ENCODE peak calls at places on chromosomes 2 and 18, in nine cellular contexts. One of them, this sample, is unnamed.

GRCh38 chr2:216408426-216409315 is 3.6 kb upstream of the SMARCAL1 start:
- DNase-seq in NCI-H510A treated with DMSO at 0.1 percent for 48 hours: no peak
- DNase-seq in ureter: no peak
- DNase-seq in CD8-positive, alpha-beta memory T cell: no peak
- DNase-seq in SJSA1: no peak
- DNase-seq in activated CD4-positive, alpha-beta memory T cell treated with anti-CD3 and anti-CD28 coated beads, Interleukin-2, amount 10 ng/mL, durations not matched to agents 7 days and 5 days: no peak
- DNase-seq in BE2C: no peak
- DNase-seq in frontal cortex: no peak
- DNase-seq in mucosa of descending colon: no peak
- DNase-seq in this sample: no peak

GRCh38 chr2:59726226-59726800 is 827.1 kb downstream of the BCL11A start:
- DNase-seq in NCI-H510A treated with DMSO at 0.1 percent for 48 hours: no peak
- DNase-seq in ureter: no peak
- DNase-seq in CD8-positive, alpha-beta memory T cell: no peak
- DNase-seq in SJSA1: no peak
- DNase-seq in activated CD4-positive, alpha-beta memory T cell treated with anti-CD3 and anti-CD28 coated beads, Interleukin-2, amount 10 ng/mL, durations not matched to agents 7 days and 5 days: no peak
- DNase-seq in BE2C: no peak
- DNase-seq in frontal cortex: no peak
- DNase-seq in mucosa of descending colon: no peak
- DNase-seq in this sample: no peak

GRCh38 chr2:98928242-98928641 is 7.8 kb downstream of the CRACDL start:
- DNase-seq in NCI-H510A treated with DMSO at 0.1 percent for 48 hours: no peak
- DNase-seq in ureter: no peak
- DNase-seq in CD8-positive, alpha-beta memory T cell: no peak
- DNase-seq in SJSA1: no peak
- DNase-seq in activated CD4-positive, alpha-beta memory T cell treated with anti-CD3 and anti-CD28 coated beads, Interleukin-2, amount 10 ng/mL, durations not matched to agents 7 days and 5 days: no peak
- DNase-seq in BE2C: no peak
- DNase-seq in frontal cortex: no peak
- DNase-seq in mucosa of descending colon: no peak
- DNase-seq in this sample: no peak

GRCh38 chr2:61018319-61018750 is 280 bp upstream of the PUS10 start:
- DNase-seq in NCI-H510A treated with DMSO at 0.1 percent for 48 hours: no peak
- DNase-seq in ureter: no peak
- DNase-seq in CD8-positive, alpha-beta memory T cell: no peak
- DNase-seq in SJSA1: no peak
- DNase-seq in activated CD4-positive, alpha-beta memory T cell treated with anti-CD3 and anti-CD28 coated beads, Interleukin-2, amount 10 ng/mL, durations not matched to agents 7 days and 5 days: no peak
- DNase-seq in BE2C: no peak
- DNase-seq in frontal cortex: peak; percentile 12
- DNase-seq in mucosa of descending colon: no peak
- DNase-seq in this sample: no peak

GRCh38 chr2:239152239-239152915 is 248.4 kb downstream of the HDAC4 start:
- DNase-seq in NCI-H510A treated with DMSO at 0.1 percent for 48 hours: no peak
- DNase-seq in ureter: no peak
- DNase-seq in CD8-positive, alpha-beta memory T cell: no peak
- DNase-seq in SJSA1: peak; percentile 34
- DNase-seq in activated CD4-positive, alpha-beta memory T cell treated with anti-CD3 and anti-CD28 coated beads, Interleukin-2, amount 10 ng/mL, durations not matched to agents 7 days and 5 days: no peak
- DNase-seq in BE2C: no peak
- DNase-seq in frontal cortex: no peak
- DNase-seq in mucosa of descending colon: no peak
- DNase-seq in this sample: no peak

GRCh38 chr18:70363861-70364260 is 75.0 kb downstream of the SOCS6 start:
- DNase-seq in NCI-H510A treated with DMSO at 0.1 percent for 48 hours: no peak
- DNase-seq in ureter: no peak
- DNase-seq in CD8-positive, alpha-beta memory T cell: no peak
- DNase-seq in SJSA1: no peak
- DNase-seq in activated CD4-positive, alpha-beta memory T cell treated with anti-CD3 and anti-CD28 coated beads, Interleukin-2, amount 10 ng/mL, durations not matched to agents 7 days and 5 days: no peak
- DNase-seq in BE2C: no peak
- DNase-seq in frontal cortex: no peak
- DNase-seq in mucosa of descending colon: no peak
- DNase-seq in this sample: no peak

GRCh38 chr18:50659091-50660003 is 99.5 kb downstream of the MAPK4 start:
- DNase-seq in NCI-H510A treated with DMSO at 0.1 percent for 48 hours: no peak
- DNase-seq in ureter: no peak
- DNase-seq in CD8-positive, alpha-beta memory T cell: no peak
- DNase-seq in SJSA1: no peak
- DNase-seq in activated CD4-positive, alpha-beta memory T cell treated with anti-CD3 and anti-CD28 coated beads, Interleukin-2, amount 10 ng/mL, durations not matched to agents 7 days and 5 days: no peak
- DNase-seq in BE2C: no peak
- DNase-seq in frontal cortex: no peak
- DNase-seq in mucosa of descending colon: no peak
- DNase-seq in this sample: no peak

GRCh38 chr2:132415256-132416079 is 1.1 kb upstream of the GPR39 start:
- DNase-seq in NCI-H510A treated with DMSO at 0.1 percent for 48 hours: peak; percentile 76
- DNase-seq in ureter: no peak
- DNase-seq in CD8-positive, alpha-beta memory T cell: no peak
- DNase-seq in SJSA1: no peak
- DNase-seq in activated CD4-positive, alpha-beta memory T cell treated with anti-CD3 and anti-CD28 coated beads, Interleukin-2, amount 10 ng/mL, durations not matched to agents 7 days and 5 days: no peak
- DNase-seq in BE2C: no peak
- DNase-seq in frontal cortex: no peak
- DNase-seq in mucosa of descending colon: peak; percentile 55
- DNase-seq in this sample: peak; percentile 75

GRCh38 chr2:9699139-9699823 is 68.5 kb upstream of the YWHAQ start:
- DNase-seq in NCI-H510A treated with DMSO at 0.1 percent for 48 hours: no peak
- DNase-seq in ureter: no peak
- DNase-seq in CD8-positive, alpha-beta memory T cell: no peak
- DNase-seq in SJSA1: no peak
- DNase-seq in activated CD4-positive, alpha-beta memory T cell treated with anti-CD3 and anti-CD28 coated beads, Interleukin-2, amount 10 ng/mL, durations not matched to agents 7 days and 5 days: no peak
- DNase-seq in BE2C: no peak
- DNase-seq in frontal cortex: no peak
- DNase-seq in mucosa of descending colon: no peak
- DNase-seq in this sample: no peak

GRCh38 chr2:177489719-177490301 is 97.2 kb downstream of the AGPS start:
- DNase-seq in NCI-H510A treated with DMSO at 0.1 percent for 48 hours: peak; percentile 24
- DNase-seq in ureter: no peak
- DNase-seq in CD8-positive, alpha-beta memory T cell: no peak
- DNase-seq in SJSA1: no peak
- DNase-seq in activated CD4-positive, alpha-beta memory T cell treated with anti-CD3 and anti-CD28 coated beads, Interleukin-2, amount 10 ng/mL, durations not matched to agents 7 days and 5 days: no peak
- DNase-seq in BE2C: peak; percentile 23
- DNase-seq in frontal cortex: peak; percentile 26
- DNase-seq in mucosa of descending colon: peak; percentile 31
- DNase-seq in this sample: peak; percentile 39

GRCh38 chr2:39304200-39304599 is 60.4 kb upstream of the CDKL4 start:
- DNase-seq in NCI-H510A treated with DMSO at 0.1 percent for 48 hours: no peak
- DNase-seq in ureter: no peak
- DNase-seq in CD8-positive, alpha-beta memory T cell: no peak
- DNase-seq in SJSA1: no peak
- DNase-seq in activated CD4-positive, alpha-beta memory T cell treated with anti-CD3 and anti-CD28 coated beads, Interleukin-2, amount 10 ng/mL, durations not matched to agents 7 days and 5 days: no peak
- DNase-seq in BE2C: no peak
- DNase-seq in frontal cortex: no peak
- DNase-seq in mucosa of descending colon: no peak
- DNase-seq in this sample: no peak

GRCh38 chr2:214569419-214570035 is 158.7 kb downstream of the VWC2L start:
- DNase-seq in NCI-H510A treated with DMSO at 0.1 percent for 48 hours: peak; percentile 93
- DNase-seq in ureter: no peak
- DNase-seq in CD8-positive, alpha-beta memory T cell: no peak
- DNase-seq in SJSA1: no peak
- DNase-seq in activated CD4-positive, alpha-beta memory T cell treated with anti-CD3 and anti-CD28 coated beads, Interleukin-2, amount 10 ng/mL, durations not matched to agents 7 days and 5 days: no peak
- DNase-seq in BE2C: no peak
- DNase-seq in frontal cortex: no peak
- DNase-seq in mucosa of descending colon: peak; percentile 8
- DNase-seq in this sample: no peak

GRCh38 chr2:119230219-119230618 is 6.6 kb downstream of the STEAP3 start:
- DNase-seq in NCI-H510A treated with DMSO at 0.1 percent for 48 hours: no peak
- DNase-seq in ureter: no peak
- DNase-seq in CD8-positive, alpha-beta memory T cell: no peak
- DNase-seq in SJSA1: no peak
- DNase-seq in activated CD4-positive, alpha-beta memory T cell treated with anti-CD3 and anti-CD28 coated beads, Interleukin-2, amount 10 ng/mL, durations not matched to agents 7 days and 5 days: no peak
- DNase-seq in BE2C: no peak
- DNase-seq in frontal cortex: no peak
- DNase-seq in mucosa of descending colon: no peak
- DNase-seq in this sample: no peak

GRCh38 chr2:234533631-234534030 is 36.8 kb upstream of the ARL4C start:
- DNase-seq in NCI-H510A treated with DMSO at 0.1 percent for 48 hours: peak; percentile 63
- DNase-seq in ureter: no peak
- DNase-seq in CD8-positive, alpha-beta memory T cell: no peak
- DNase-seq in SJSA1: no peak
- DNase-seq in activated CD4-positive, alpha-beta memory T cell treated with anti-CD3 and anti-CD28 coated beads, Interleukin-2, amount 10 ng/mL, durations not matched to agents 7 days and 5 days: no peak
- DNase-seq in BE2C: peak; percentile 76
- DNase-seq in frontal cortex: no peak
- DNase-seq in mucosa of descending colon: no peak
- DNase-seq in this sample: peak; percentile 68

GRCh38 chr18:58186258-58186948 is 142.4 kb downstream of the NEDD4L start:
- DNase-seq in NCI-H510A treated with DMSO at 0.1 percent for 48 hours: peak; percentile 43
- DNase-seq in ureter: no peak
- DNase-seq in CD8-positive, alpha-beta memory T cell: no peak
- DNase-seq in SJSA1: no peak
- DNase-seq in activated CD4-positive, alpha-beta memory T cell treated with anti-CD3 and anti-CD28 coated beads, Interleukin-2, amount 10 ng/mL, durations not matched to agents 7 days and 5 days: no peak
- DNase-seq in BE2C: no peak
- DNase-seq in frontal cortex: no peak
- DNase-seq in mucosa of descending colon: no peak
- DNase-seq in this sample: no peak

GRCh38 chr2:159002465-159003130 is 34.2 kb downstream of the TANC1 start:
- DNase-seq in NCI-H510A treated with DMSO at 0.1 percent for 48 hours: no peak
- DNase-seq in ureter: no peak
- DNase-seq in CD8-positive, alpha-beta memory T cell: no peak
- DNase-seq in SJSA1: no peak
- DNase-seq in activated CD4-positive, alpha-beta memory T cell treated with anti-CD3 and anti-CD28 coated beads, Interleukin-2, amount 10 ng/mL, durations not matched to agents 7 days and 5 days: no peak
- DNase-seq in BE2C: no peak
- DNase-seq in frontal cortex: no peak
- DNase-seq in mucosa of descending colon: no peak
- DNase-seq in this sample: no peak

GRCh38 chr2:232891621-232892071 is 21.6 kb downstream of the SNORC start:
- DNase-seq in NCI-H510A treated with DMSO at 0.1 percent for 48 hours: no peak
- DNase-seq in ureter: no peak
- DNase-seq in CD8-positive, alpha-beta memory T cell: no peak
- DNase-seq in SJSA1: peak; percentile 23
- DNase-seq in activated CD4-positive, alpha-beta memory T cell treated with anti-CD3 and anti-CD28 coated beads, Interleukin-2, amount 10 ng/mL, durations not matched to agents 7 days and 5 days: no peak
- DNase-seq in BE2C: no peak
- DNase-seq in frontal cortex: no peak
- DNase-seq in mucosa of descending colon: no peak
- DNase-seq in this sample: no peak

GRCh38 chr2:164014068-164014577 is 278.3 kb upstream of the FIGN start:
- DNase-seq in NCI-H510A treated with DMSO at 0.1 percent for 48 hours: no peak
- DNase-seq in ureter: no peak
- DNase-seq in CD8-positive, alpha-beta memory T cell: no peak
- DNase-seq in SJSA1: no peak
- DNase-seq in activated CD4-positive, alpha-beta memory T cell treated with anti-CD3 and anti-CD28 coated beads, Interleukin-2, amount 10 ng/mL, durations not matched to agents 7 days and 5 days: no peak
- DNase-seq in BE2C: no peak
- DNase-seq in frontal cortex: no peak
- DNase-seq in mucosa of descending colon: no peak
- DNase-seq in this sample: no peak

GRCh38 chr2:234495076-234495800 is 1.6 kb downstream of the ARL4C start:
- DNase-seq in NCI-H510A treated with DMSO at 0.1 percent for 48 hours: peak; percentile 42
- DNase-seq in ureter: peak; percentile 52
- DNase-seq in CD8-positive, alpha-beta memory T cell: peak; percentile 10
- DNase-seq in SJSA1: no peak
- DNase-seq in activated CD4-positive, alpha-beta memory T cell treated with anti-CD3 and anti-CD28 coated beads, Interleukin-2, amount 10 ng/mL, durations not matched to agents 7 days and 5 days: peak; percentile 44
- DNase-seq in BE2C: no peak
- DNase-seq in frontal cortex: no peak
- DNase-seq in mucosa of descending colon: no peak
- DNase-seq in this sample: peak; percentile 23

GRCh38 chr2:162025121-162025911 is 48.7 kb downstream of the DPP4 start:
- DNase-seq in NCI-H510A treated with DMSO at 0.1 percent for 48 hours: no peak
- DNase-seq in ureter: no peak
- DNase-seq in CD8-positive, alpha-beta memory T cell: no peak
- DNase-seq in SJSA1: no peak
- DNase-seq in activated CD4-positive, alpha-beta memory T cell treated with anti-CD3 and anti-CD28 coated beads, Interleukin-2, amount 10 ng/mL, durations not matched to agents 7 days and 5 days: no peak
- DNase-seq in BE2C: no peak
- DNase-seq in frontal cortex: no peak
- DNase-seq in mucosa of descending colon: no peak
- DNase-seq in this sample: no peak

GRCh38 chr2:71995067-71995665 is 152.5 kb downstream of the CYP26B1 start:
- DNase-seq in NCI-H510A treated with DMSO at 0.1 percent for 48 hours: no peak
- DNase-seq in ureter: no peak
- DNase-seq in CD8-positive, alpha-beta memory T cell: no peak
- DNase-seq in SJSA1: no peak
- DNase-seq in activated CD4-positive, alpha-beta memory T cell treated with anti-CD3 and anti-CD28 coated beads, Interleukin-2, amount 10 ng/mL, durations not matched to agents 7 days and 5 days: no peak
- DNase-seq in BE2C: no peak
- DNase-seq in frontal cortex: no peak
- DNase-seq in mucosa of descending colon: no peak
- DNase-seq in this sample: peak; percentile 14

GRCh38 chr2:207819839-207820784 is 50.4 kb upstream of the FZD5 start:
- DNase-seq in NCI-H510A treated with DMSO at 0.1 percent for 48 hours: no peak
- DNase-seq in ureter: peak; percentile 47
- DNase-seq in CD8-positive, alpha-beta memory T cell: no peak
- DNase-seq in SJSA1: no peak
- DNase-seq in activated CD4-positive, alpha-beta memory T cell treated with anti-CD3 and anti-CD28 coated beads, Interleukin-2, amount 10 ng/mL, durations not matched to agents 7 days and 5 days: no peak
- DNase-seq in BE2C: no peak
- DNase-seq in frontal cortex: no peak
- DNase-seq in mucosa of descending colon: peak; percentile 91
- DNase-seq in this sample: no peak

GRCh38 chr2:8193686-8194615 is 487.9 kb upstream of the ID2 start:
- DNase-seq in NCI-H510A treated with DMSO at 0.1 percent for 48 hours: peak; percentile 84
- DNase-seq in ureter: no peak
- DNase-seq in CD8-positive, alpha-beta memory T cell: no peak
- DNase-seq in SJSA1: no peak
- DNase-seq in activated CD4-positive, alpha-beta memory T cell treated with anti-CD3 and anti-CD28 coated beads, Interleukin-2, amount 10 ng/mL, durations not matched to agents 7 days and 5 days: no peak
- DNase-seq in BE2C: no peak
- DNase-seq in frontal cortex: no peak
- DNase-seq in mucosa of descending colon: no peak
- DNase-seq in this sample: peak; percentile 97

GRCh38 chr2:239012228-239012627 is 164.3 kb downstream of the TWIST2 start:
- DNase-seq in NCI-H510A treated with DMSO at 0.1 percent for 48 hours: no peak
- DNase-seq in ureter: no peak
- DNase-seq in CD8-positive, alpha-beta memory T cell: no peak
- DNase-seq in SJSA1: no peak
- DNase-seq in activated CD4-positive, alpha-beta memory T cell treated with anti-CD3 and anti-CD28 coated beads, Interleukin-2, amount 10 ng/mL, durations not matched to agents 7 days and 5 days: no peak
- DNase-seq in BE2C: no peak
- DNase-seq in frontal cortex: no peak
- DNase-seq in mucosa of descending colon: no peak
- DNase-seq in this sample: no peak

GRCh38 chr2:141911485-141912066 is 219.2 kb downstream of the LRP1B start:
- DNase-seq in NCI-H510A treated with DMSO at 0.1 percent for 48 hours: peak; percentile 14
- DNase-seq in ureter: no peak
- DNase-seq in CD8-positive, alpha-beta memory T cell: no peak
- DNase-seq in SJSA1: no peak
- DNase-seq in activated CD4-positive, alpha-beta memory T cell treated with anti-CD3 and anti-CD28 coated beads, Interleukin-2, amount 10 ng/mL, durations not matched to agents 7 days and 5 days: no peak
- DNase-seq in BE2C: peak; percentile 41
- DNase-seq in frontal cortex: no peak
- DNase-seq in mucosa of descending colon: peak; percentile 32
- DNase-seq in this sample: peak; percentile 21

GRCh38 chr2:4995466-4995865 is 696.7 kb upstream of the SOX11 start:
- DNase-seq in NCI-H510A treated with DMSO at 0.1 percent for 48 hours: no peak
- DNase-seq in ureter: no peak
- DNase-seq in CD8-positive, alpha-beta memory T cell: no peak
- DNase-seq in SJSA1: no peak
- DNase-seq in activated CD4-positive, alpha-beta memory T cell treated with anti-CD3 and anti-CD28 coated beads, Interleukin-2, amount 10 ng/mL, durations not matched to agents 7 days and 5 days: no peak
- DNase-seq in BE2C: no peak
- DNase-seq in frontal cortex: no peak
- DNase-seq in mucosa of descending colon: no peak
- DNase-seq in this sample: no peak

GRCh38 chr2:102492006-102492405 is 19.0 kb downstream of the SLC9A4 start:
- DNase-seq in NCI-H510A treated with DMSO at 0.1 percent for 48 hours: no peak
- DNase-seq in ureter: no peak
- DNase-seq in CD8-positive, alpha-beta memory T cell: no peak
- DNase-seq in SJSA1: no peak
- DNase-seq in activated CD4-positive, alpha-beta memory T cell treated with anti-CD3 and anti-CD28 coated beads, Interleukin-2, amount 10 ng/mL, durations not matched to agents 7 days and 5 days: no peak
- DNase-seq in BE2C: no peak
- DNase-seq in frontal cortex: no peak
- DNase-seq in mucosa of descending colon: no peak
- DNase-seq in this sample: no peak

This sample was measured in NCI-H1105 treated with DMSO at 0.1 percent for 48 hours.